ENCODE peak calls at places on chromosomes 6 and 20, in nine cellular contexts. Z, X, D, A, H, F, T, W and O are unnamed samples.
A peak's percentile ranks its signal among the peaks of the same experiment; 100 is the strongest.

GRCh38 chr20:16571333-16571732 is 1.9 kb downstream of the KIF16B start:
- DNase-seq in Z (no peak), X (no peak), D (no peak), A (no peak), H (no peak), F (no peak), T (no peak), W (no peak), O (no peak)

GRCh38 chr20:17490501-17490900 is 40.7 kb downstream of the BFSP1 start:
- DNase-seq in Z (no peak), X (no peak), D (no peak), A (no peak), H (no peak), F (no peak), T (no peak), W (no peak), O (no peak)

GRCh38 chr6:161393839-161394364 is 120.0 kb upstream of the AGPAT4 start:
- DNase-seq in Z (peak; percentile 58), X (no peak), D (peak; percentile 96), A (peak; percentile 70), H (peak; percentile 11), F (no peak), T (peak; percentile 75), W (peak; percentile 97), O (peak; percentile 93)

GRCh38 chr20:16710781-16711180 is 19.0 kb upstream of the SNRPB2 start:
- DNase-seq in Z (no peak), X (no peak), D (no peak), A (no peak), H (no peak), F (no peak), T (no peak), W (no peak), O (no peak)

GRCh38 chr6:34317172-34317477 is 68.3 kb upstream of the SMIM29 start:
- DNase-seq in Z (no peak), X (no peak), D (no peak), A (no peak), H (no peak), F (no peak), T (no peak), W (no peak), O (no peak)

GRCh38 chr6:138162104-138162946 is 586 bp downstream of the ARFGEF3 start:
- DNase-seq in Z (no peak), X (peak; percentile 66), D (no peak), A (no peak), H (no peak), F (no peak), T (no peak), W (no peak), O (no peak)

GRCh38 chr6:155177369-155177961 is 86.3 kb upstream of the CLDN20 start:
- DNase-seq in Z (no peak), X (no peak), D (peak; percentile 90), A (peak; percentile 59), H (peak; percentile 26), F (no peak), T (peak; percentile 65), W (peak; percentile 71), O (peak; percentile 80)

GRCh38 chr6:54916858-54917257 is 70.3 kb downstream of the FAM83B start:
- DNase-seq in Z (no peak), X (no peak), D (no peak), A (peak; percentile 70), H (no peak), F (peak; percentile 37), T (no peak), W (no peak), O (peak; percentile 40)